ENCODE peak calls at places on chromosomes 2 and 18, in five cellular contexts. C, O, S, Y and A are unnamed samples.

GRCh38 chr2:216551234-216551633 is 52.6 kb downstream of the RPL37A start:
- DNase-seq in S (no peak), C (no peak), O (peak; percentile 62), Y (peak; percentile 65), A (no peak)

GRCh38 chr2:224284134-224284946 is 117.6 kb downstream of the FAM124B start:
- DNase-seq in Y (peak; percentile 45), S (peak; percentile 59), C (peak; percentile 30), O (no peak), A (no peak)

GRCh38 chr2:36277146-36277808 is 78.3 kb upstream of the CRIM1 start:
- DNase-seq in O (peak; percentile 79), C (no peak), S (peak; percentile 63), Y (peak; percentile 85), A (no peak)

GRCh38 chr2:164896226-164896625 is 54.6 kb upstream of the COBLL1 start:
- DNase-seq in S (no peak), Y (peak; percentile 50), O (no peak), C (no peak), A (no peak)

GRCh38 chr2:235467586-235467985 is 26.3 kb upstream of the AGAP1 start:
- DNase-seq in Y (peak; percentile 86), S (no peak), O (peak; percentile 11), C (no peak), A (no peak)

GRCh38 chr2:179655627-179656026 is 205.8 kb downstream of the ZNF385B start:
- DNase-seq in O (no peak), Y (peak; percentile 72), C (no peak), S (peak; percentile 2), A (no peak)

GRCh38 chr2:70528921-70529320 is 24.7 kb downstream of the TGFA start:
- DNase-seq in O (no peak), C (no peak), Y (no peak), S (no peak), A (no peak)

GRCh38 chr2:171830039-171830438 is 64.0 kb downstream of the SLC25A12 start:
- DNase-seq in S (no peak), O (no peak), Y (no peak), C (no peak), A (no peak)

GRCh38 chr18:35172451-35173035 is 68.3 kb upstream of the ZNF397 start:
- DNase-seq in C (no peak), O (no peak), Y (no peak), S (no peak), A (no peak)

GRCh38 chr2:170869461-170869860 is 52.8 kb downstream of the GAD1 start:
- DNase-seq in C (no peak), S (no peak), Y (no peak), O (no peak), A (no peak)

GRCh38 chr18:77096031-77096371 is 36.6 kb downstream of the MBP start:
- DNase-seq in O (no peak), Y (no peak), S (no peak), C (no peak), A (no peak)

GRCh38 chr2:161990741-161991140 is 83.3 kb downstream of the DPP4 start:
- DNase-seq in Y (peak; percentile 93), S (peak; percentile 32), C (no peak), O (no peak), A (no peak)

GRCh38 chr2:86518498-86518897 is 44.7 kb downstream of the CHMP3 start:
- DNase-seq in S (peak; percentile 32), Y (peak; percentile 38), O (no peak), C (no peak), A (no peak)

GRCh38 chr18:2979871-2980606 is 32.9 kb downstream of the LPIN2 start:
- DNase-seq in S (peak; percentile 27), Y (peak; percentile 40), O (no peak), C (no peak), A (no peak)

GRCh38 chr18:35410561-35410960 is 33.4 kb upstream of the ZNF396 start:
- DNase-seq in O (no peak), C (no peak), S (no peak), Y (no peak), A (no peak)

GRCh38 chr2:138223321-138223720 is 259.0 kb downstream of the HNMT start:
- DNase-seq in Y (no peak), O (peak; percentile 15), C (no peak), S (peak; percentile 4), A (no peak)

GRCh38 chr2:165529130-165529529 is 59.6 kb downstream of the CSRNP3 start:
- DNase-seq in O (no peak), C (no peak), Y (no peak), S (no peak), A (no peak)

GRCh38 chr2:27705851-27706622 is 42.3 kb downstream of the SLC4A1AP start:
- DNase-seq in C (no peak), Y (peak; percentile 96), S (peak; percentile 98), O (peak; percentile 96), A (no peak)

GRCh38 chr2:231918501-231919330 is 7.5 kb downstream of the NPPC start:
- DNase-seq in O (no peak), Y (no peak), S (no peak), C (no peak), A (no peak)

GRCh38 chr18:54794819-54795218 is 33.5 kb upstream of the RAB27B start:
- DNase-seq in S (no peak), Y (no peak), O (no peak), C (no peak), A (no peak)

GRCh38 chr2:216103213-216103612 is 5.9 kb upstream of the XRCC5 start:
- DNase-seq in O (no peak), S (no peak), C (no peak), Y (no peak), A (no peak)

GRCh38 chr2:8575810-8576423 is 105.9 kb upstream of the ID2 start:
- DNase-seq in Y (no peak), O (no peak), C (no peak), S (no peak), A (no peak)

GRCh38 chr18:23165271-23165670 is 30.0 kb downstream of the CABLES1 start:
- DNase-seq in Y (no peak), C (no peak), O (no peak), S (no peak), A (no peak)

GRCh38 chr2:28096421-28096820 is 205.9 kb downstream of the BABAM2 start:
- DNase-seq in C (no peak), Y (peak; percentile 20), S (no peak), O (no peak), A (no peak)

GRCh38 chr18:48405108-48405507 is 4.1 kb downstream of the ZBTB7C start:
- DNase-seq in C (no peak), Y (peak; percentile 79), S (no peak), O (peak; percentile 63), A (no peak)

GRCh38 chr2:215851091-215851490 is 162.3 kb downstream of the MREG start:
- DNase-seq in S (no peak), O (no peak), Y (peak; percentile 76), C (no peak), A (no peak)

GRCh38 chr2:234989183-234989701 is 37.4 kb downstream of the SH3BP4 start:
- DNase-seq in Y (no peak), C (no peak), O (peak; percentile 97), S (no peak), A (no peak)

GRCh38 chr2:42871372-42871771 is 79.0 kb upstream of the HAAO start:
- DNase-seq in S (no peak), C (no peak), O (no peak), Y (no peak), A (no peak)

GRCh38 chr18:32301976-32302743 is 112.3 kb downstream of the MEP1B start:
- DNase-seq in S (peak; percentile 36), Y (peak; percentile 91), O (peak; percentile 43), C (no peak), A (no peak)

GRCh38 chr2:86019121-86019520 is 86.6 kb downstream of the POLR1A start:
- DNase-seq in S (no peak), Y (no peak), O (no peak), C (no peak), A (no peak)

GRCh38 chr18:37244618-37245017 is 321.0 kb downstream of the CELF4 start:
- DNase-seq in O (no peak), S (no peak), Y (no peak), C (no peak), A (no peak)

GRCh38 chr2:70887550-70888229 is 48.0 kb upstream of the ATP6V1B1 start:
- DNase-seq in S (peak; percentile 36), C (no peak), O (peak; percentile 61), Y (no peak), A (no peak)

GRCh38 chr2:45242161-45242741 is 233.0 kb upstream of the SIX2 start:
- DNase-seq in O (peak; percentile 34), S (no peak), C (no peak), Y (peak; percentile 54), A (no peak)

GRCh38 chr2:238979636-238980035 is 131.8 kb downstream of the TWIST2 start:
- DNase-seq in C (no peak), Y (no peak), O (peak; percentile 33), S (no peak), A (no peak)

GRCh38 chr2:197708331-197708730 is 3.2 kb downstream of the MARS2 start:
- DNase-seq in C (no peak), Y (peak; percentile 88), O (no peak), S (no peak), A (no peak)

DNA sequence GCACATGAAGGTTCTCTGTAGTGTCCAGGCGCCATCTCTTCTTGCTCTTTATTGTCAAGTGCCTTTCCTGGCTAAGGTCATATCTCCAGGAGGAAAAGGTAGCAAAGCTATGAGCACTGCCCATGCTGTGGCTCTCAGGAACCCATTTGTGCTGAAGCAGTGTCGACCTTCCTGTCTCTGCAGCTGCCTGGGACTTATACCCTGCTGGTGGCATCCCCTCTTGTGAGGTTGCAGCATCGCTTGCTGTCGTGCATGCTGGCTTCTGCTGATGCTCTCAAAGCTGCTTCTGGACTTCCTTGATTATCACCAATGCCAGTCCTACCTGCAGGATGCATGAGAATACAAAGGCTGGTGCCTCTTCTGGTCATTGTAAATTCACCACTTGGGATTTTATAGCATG is 22.1 kb upstream of the PTPN2 start:
- DNase-seq in C (no peak), Y (no peak), S (no peak), O (no peak), A (no peak)
- H3K9me3 ChIP-seq in C (peaks cover 2% of the 10 kb centered on the region), Y (no peaks in the 10 kb centered on the region), S (no peaks in the 10 kb centered on the region), O (no peaks in the 10 kb centered on the region), A (no peaks in the 10 kb centered on the region)

GRCh38 chr2:209321581-209321980 is 102.3 kb upstream of the MAP2 start:
- DNase-seq in S (no peak), C (no peak), Y (no peak), O (no peak), A (no peak)
- H3K9me3 ChIP-seq in S (no peaks in the 10 kb centered on the region), C (no peaks in the 10 kb centered on the region), Y (no peaks in the 10 kb centered on the region), O (no peaks in the 10 kb centered on the region), A (no peaks in the 10 kb centered on the region)

GRCh38 chr2:119852214-119852613 is 92.5 kb downstream of the PTPN4 start:
- DNase-seq in C (no peak), Y (no peak), O (no peak), S (no peak), A (no peak)
- H3K9me3 ChIP-seq in C (peaks cover 13% of the 10 kb centered on the region), Y (no peaks in the 10 kb centered on the region), O (peaks cover 16% of the 10 kb centered on the region), S (peaks cover 24% of the 10 kb centered on the region), A (peaks cover 10% of the 10 kb centered on the region)

GRCh38 chr18:57429607-57430165 is 5.5 kb upstream of the ONECUT2 start:
- DNase-seq in C (peak; percentile 84), O (no peak), S (no peak), Y (no peak), A (no peak)
- H3K9me3 ChIP-seq in C (no peaks in the 10 kb centered on the region), O (no peaks in the 10 kb centered on the region), S (no peaks in the 10 kb centered on the region), Y (no peaks in the 10 kb centered on the region), A (peaks cover 3% of the 10 kb centered on the region)

GRCh38 chr18:72128649-72129048 is 415.5 kb downstream of the CBLN2 start:
- DNase-seq in Y (no peak), S (peak; percentile 16), C (peak; percentile 11), O (no peak), A (no peak)
- H3K9me3 ChIP-seq in Y (no peaks in the 10 kb centered on the region), S (no peaks in the 10 kb centered on the region), C (no peaks in the 10 kb centered on the region), O (no peaks in the 10 kb centered on the region), A (no peaks in the 10 kb centered on the region)